ENCODE peak calls at places on chromosomes 13 and 19, in five cellular contexts. R is K562, C is HepG2, F is SK-N-SH, W is GM12878. E is an unnamed sample.

GRCh38 chr19:4042731-4043082 is 24.0 kb downstream of the ZBTB7A start:
- DNase-seq in W (no peak), C (no peak), F (no peak), R (no peak), E (no peak)

GRCh38 chr13:113769881-113770280 is 10.9 kb downstream of the TMEM255B start:
- DNase-seq in F (no peak), C (no peak), W (no peak), R (no peak), E (no peak)

GRCh38 chr19:32595491-32595890 is 14.5 kb downstream of the PDCD5 start:
- DNase-seq in R (no peak), W (no peak), C (no peak), F (no peak), E (no peak)

GRCh38 chr19:33462112-33462726 is 59.4 kb downstream of the PEPD start:
- DNase-seq in W (no peak), C (no peak), R (no peak), F (no peak), E (peak)

GRCh38 chr13:67101730-67102467 is 128.2 kb downstream of the PCDH9 start:
- DNase-seq in W (no peak), C (no peak), F (no peak), R (no peak), E (no peak)

GRCh38 chr13:83890358-83890757 is 8.1 kb upstream of the SLITRK1 start:
- DNase-seq in F (no peak), W (no peak), C (no peak), R (no peak), E (no peak)

GRCh38 chr19:53908106-53908932 is 759 bp upstream of the CACNG7 start:
- DNase-seq in F (peak), W (no peak), R (peak), C (no peak), E (peak)

GRCh38 chr13:110409581-110409992 is 102.5 kb downstream of the COL4A2 start:
- DNase-seq in R (no peak), W (no peak), C (no peak), F (no peak), E (no peak)

GRCh38 chr19:703651-704446 is 4.9 kb upstream of the PALM start:
- DNase-seq in F (peak), C (peak), W (no peak), R (peak), E (peak)

GRCh38 chr19:42528354-42529247 is at the start of gene CEACAM1:
- DNase-seq in F (no peak), R (no peak), C (peak), W (no peak), E (no peak)

GRCh38 chr19:16372065-16372915 is 47.7 kb downstream of the KLF2 start:
- DNase-seq in C (no peak), F (no peak), W (no peak), R (no peak), E (no peak)

GRCh38 chr13:30319703-30320102 is 12.4 kb upstream of the KATNAL1 start:
- DNase-seq in C (no peak), W (no peak), F (no peak), R (no peak), E (no peak)

GRCh38 chr13:101258071-101258470 is 158.2 kb downstream of the NALCN start:
- DNase-seq in W (peak), R (peak), C (peak), F (no peak), E (no peak)

GRCh38 chr19:18203863-18204393 is at the start of gene RAB3A:
- DNase-seq in F (peak), W (peak), R (peak), C (peak), E (peak)

GRCh38 chr13:113927661-113928581 is 46.0 kb downstream of the C13orf46 start:
- DNase-seq in R (no peak), W (no peak), C (no peak), F (no peak), E (no peak)

GRCh38 chr13:110346661-110347067 is 39.6 kb downstream of the COL4A2 start:
- DNase-seq in F (no peak), W (no peak), C (no peak), R (no peak), E (no peak)

GRCh38 chr13:40502236-40502635 is 164.2 kb downstream of the FOXO1 start:
- DNase-seq in W (no peak), F (no peak), R (no peak), C (no peak), E (no peak)

GRCh38 chr13:97012251-97013048 is 18.2 kb upstream of the OXGR1 start:
- DNase-seq in R (no peak), F (no peak), C (no peak), W (no peak), E (no peak)

GRCh38 chr13:52002361-52002760 is 8.9 kb downstream of the ATP7B start:
- DNase-seq in F (no peak), R (no peak), W (no peak), C (no peak), E (no peak)

GRCh38 chr19:290539-291521 is at the start of gene PLPP2:
- DNase-seq in W (no peak), C (no peak), F (peak), R (peak), E (no peak)

GRCh38 chr19:56869886-56870285 is 29.4 kb upstream of the PEG3 start:
- DNase-seq in W (no peak), R (no peak), C (no peak), F (no peak), E (no peak)

GRCh38 chr19:15010497-15011255 is 31.0 kb upstream of the SLC1A6 start:
- DNase-seq in R (no peak), C (no peak), F (no peak), W (no peak), E (no peak)

DNA sequence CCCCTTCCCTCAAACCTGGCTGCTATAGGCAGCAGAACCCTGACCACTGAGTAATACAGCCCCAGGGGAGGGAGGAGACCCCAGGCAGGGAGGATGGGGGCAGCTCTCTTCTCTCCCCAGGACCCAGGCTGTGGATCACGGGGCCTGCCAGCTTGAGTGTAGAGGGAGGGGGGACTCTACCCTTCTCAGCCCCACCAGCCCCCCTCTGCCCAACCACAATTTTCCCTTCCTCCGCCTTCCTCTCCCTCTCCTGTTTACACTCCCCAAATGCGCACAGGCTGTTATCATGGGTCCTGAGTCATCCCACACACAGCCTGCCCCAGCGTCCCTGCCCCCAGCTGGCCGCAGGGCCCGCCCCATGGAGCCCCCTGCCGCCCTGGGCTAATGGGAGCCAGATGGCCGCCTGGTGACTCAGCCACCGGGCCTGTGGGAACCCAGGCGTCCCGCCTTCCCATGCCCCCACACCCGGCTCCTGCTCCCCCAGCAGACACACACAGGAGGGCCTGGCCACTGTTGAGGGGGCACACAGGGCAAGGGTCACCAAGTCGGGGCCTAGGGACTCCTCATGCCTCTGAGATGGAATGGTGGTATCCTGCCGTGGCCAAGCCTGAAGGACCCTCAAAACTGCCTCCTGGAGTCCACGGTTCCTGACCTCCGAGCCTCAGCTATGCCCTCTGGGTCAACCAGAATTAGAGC is 13.6 kb downstream of the CCDC97 start:
- DNase-seq in R (peak), F (peak), W (no peak), C (peak), E (no peak)
- TF ChIP-seq FOXM1 in R (no peak), F (no peak), W (no peak), C (no peak), E (no peak)

GRCh38 chr19:2382530-2383222 is 22.6 kb downstream of the TMPRSS9 start:
- DNase-seq in R (no peak), F (no peak), W (no peak), C (no peak), E (no peak)
- TF ChIP-seq FOXM1 in R (peak), F (no peak), W (no peak), C (no peak), E (peak)

DNA sequence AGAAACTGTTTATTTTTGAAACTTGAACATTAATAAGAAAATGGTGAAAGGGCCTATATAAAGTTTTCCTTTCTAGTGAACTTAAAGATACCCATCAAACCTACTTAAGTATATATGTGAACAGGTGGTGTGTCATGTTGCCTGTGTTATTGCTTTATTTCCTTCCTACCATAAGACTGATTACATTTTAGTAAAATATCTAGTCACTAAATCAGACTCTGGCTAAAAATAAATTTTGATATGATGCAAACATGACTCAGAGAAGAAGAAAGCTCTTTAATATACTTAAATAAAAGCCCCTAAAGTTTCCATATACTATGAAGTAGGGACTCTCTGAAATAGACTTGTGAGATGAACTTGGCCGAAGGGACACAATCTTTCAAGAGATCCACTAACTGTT is 35.1 kb upstream of the FBXL3 start:
- DNase-seq in W (no peak), F (no peak), C (no peak), R (no peak), E (no peak)
- TF ChIP-seq FOXM1 in W (no peak), F (no peak), C (no peak), R (no peak), E (no peak)

GRCh38 chr13:111564657-111565056 is 244.2 kb downstream of the TEX29 start:
- DNase-seq in C (no peak), W (no peak), F (no peak), R (no peak), E (no peak)

GRCh38 chr13:111568290-111568689 is 247.8 kb downstream of the TEX29 start:
- DNase-seq in W (no peak), R (no peak), F (no peak), C (no peak), E (no peak)

GRCh38 chr13:111567637-111568036 is 247.2 kb downstream of the TEX29 start:
- DNase-seq in C (no peak), F (no peak), R (no peak), W (no peak), E (no peak)

GRCh38 chr13:111565400-111565799 is 245.0 kb downstream of the TEX29 start:
- DNase-seq in W (no peak), C (no peak), R (no peak), F (no peak), E (no peak)

GRCh38 chr13:111566567-111566966 is 246.1 kb downstream of the TEX29 start:
- DNase-seq in F (no peak), C (no peak), W (no peak), R (no peak), E (no peak)
- TF ChIP-seq FOXM1 in F (no peak), C (no peak), W (no peak), R (no peak), E (no peak)

DNA sequence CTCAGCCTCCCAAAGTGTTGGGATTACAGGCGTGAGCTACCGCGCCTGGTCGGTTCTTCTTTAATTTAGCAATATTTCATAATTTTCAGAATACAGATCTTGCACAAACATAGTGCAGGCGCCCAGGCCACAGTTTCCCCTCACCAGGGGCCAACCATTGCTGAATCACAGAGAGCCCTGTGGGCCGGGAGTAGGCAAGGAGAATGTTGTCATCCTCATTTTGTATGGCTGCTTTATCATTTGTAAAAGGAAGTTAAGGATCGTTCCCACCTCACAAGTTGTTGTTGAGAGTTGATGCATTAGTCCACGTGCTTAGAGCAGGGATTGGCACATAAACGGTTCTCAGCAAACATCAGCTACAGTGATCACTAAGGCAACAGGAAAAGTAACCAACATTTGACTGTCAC is 30.2 kb downstream of the MEIS3 start:
- DNase-seq in C (peak), F (no peak), W (no peak), R (no peak), E (no peak)
- TF ChIP-seq FOXM1 in C (no peak), F (no peak), W (no peak), R (no peak), E (no peak)

DNA sequence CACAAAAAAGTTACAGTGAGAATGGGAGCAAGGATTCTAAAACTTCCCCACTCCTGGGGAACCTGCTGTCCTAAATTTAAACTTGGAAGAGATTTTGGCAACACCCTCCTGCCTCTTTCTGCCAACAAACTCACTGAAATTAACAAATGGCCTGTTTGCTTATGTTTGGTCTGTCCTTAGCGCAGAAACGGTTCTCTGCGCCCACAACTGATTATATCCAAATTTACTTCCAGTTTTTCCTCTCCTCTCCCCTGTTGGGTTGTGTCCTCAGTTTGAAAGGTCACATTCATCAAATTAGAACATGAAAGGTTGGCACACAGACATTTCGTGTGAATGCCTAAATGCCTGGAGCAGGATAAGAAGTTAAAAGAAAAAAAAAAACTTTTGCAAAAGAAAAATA is 56.4 kb upstream of the MRI1 start:
- DNase-seq in F (no peak), R (no peak), C (no peak), W (no peak), E (no peak)
- TF ChIP-seq FOXM1 in F (no peak), R (no peak), C (no peak), W (no peak), E (no peak)

GRCh38 chr19:45151821-45152503 is 8.8 kb downstream of the NKPD1 start:
- DNase-seq in W (no peak), C (no peak), F (no peak), R (no peak), E (no peak)

GRCh38 chr19:45153339-45154063 is 7.3 kb downstream of the NKPD1 start:
- DNase-seq in F (peak), R (peak), W (no peak), C (no peak), E (peak)

GRCh38 chr19:45152504-45153338 is 8.1 kb downstream of the NKPD1 start:
- DNase-seq in W (no peak), F (peak), C (no peak), R (no peak), E (no peak)

GRCh38 chr19:45156231-45156630 is 4.6 kb downstream of the NKPD1 start:
- DNase-seq in C (no peak), W (no peak), R (no peak), F (no peak), E (no peak)

GRCh38 chr19:45154064-45154827 is 6.5 kb downstream of the NKPD1 start:
- DNase-seq in C (peak), F (no peak), W (no peak), R (peak), E (peak)
- TF ChIP-seq FOXM1 in C (no peak), F (no peak), W (no peak), R (no peak), E (no peak)

DNA sequence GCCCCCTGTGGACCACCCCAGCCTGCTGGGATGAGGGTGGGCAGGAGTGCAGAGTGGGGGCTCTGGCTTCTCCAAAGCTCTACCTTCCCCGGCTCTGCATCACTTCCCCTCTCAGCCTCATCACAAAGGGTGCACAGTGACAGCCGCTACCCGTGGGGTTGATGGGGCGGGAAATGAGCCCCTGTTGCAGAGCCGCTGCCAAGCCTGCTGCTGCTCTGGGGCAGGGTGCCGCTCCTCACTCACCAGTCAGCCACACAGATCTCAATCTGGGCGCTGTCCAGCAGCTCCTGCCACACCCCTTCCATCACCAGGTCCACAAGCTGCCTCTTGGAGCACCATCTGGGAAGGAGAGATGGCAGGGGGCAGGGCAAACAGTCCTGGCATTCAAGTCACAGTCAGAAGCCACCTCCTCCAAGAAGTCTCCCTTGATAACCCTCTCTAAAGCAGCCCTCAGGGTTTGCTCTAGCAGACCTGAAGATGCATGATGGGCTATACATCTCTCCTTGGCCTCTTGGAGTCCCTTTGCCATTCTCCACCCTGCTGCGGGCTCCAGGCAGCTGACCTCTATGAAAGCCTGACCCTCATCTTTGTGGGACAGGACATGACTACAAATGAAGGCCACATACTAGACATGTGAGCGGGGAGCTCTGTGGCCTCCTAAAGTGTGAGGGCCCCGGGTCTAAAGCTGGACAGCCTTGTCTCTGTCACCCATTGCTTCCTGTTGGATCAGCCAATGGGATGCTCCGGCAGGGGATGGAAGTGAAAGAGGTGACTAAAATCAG is 15.7 kb downstream of the MRPS12 start:
- DNase-seq in W (no peak), R (no peak), F (no peak), C (no peak), E (no peak)
- TF ChIP-seq FOXM1 in W (no peak), R (no peak), F (no peak), C (no peak), E (no peak)

DNA sequence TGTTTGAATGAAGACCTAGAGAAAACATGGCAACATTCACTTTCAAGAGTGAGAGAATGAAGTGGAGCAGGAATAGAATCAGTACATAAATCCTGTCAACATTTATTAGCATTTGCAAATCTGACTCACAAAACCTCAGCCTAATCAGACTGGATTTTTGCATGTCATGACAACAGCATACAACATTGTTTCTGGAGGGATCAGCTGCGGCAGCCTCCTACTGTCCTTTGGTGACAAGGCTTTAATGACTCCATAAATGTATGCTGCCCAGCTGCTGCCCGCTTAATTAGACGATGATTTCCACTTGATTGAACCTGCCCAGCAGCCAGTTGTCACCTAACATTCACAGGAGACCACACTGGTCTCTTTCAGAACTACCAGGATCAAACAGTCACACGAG is 9.4 kb downstream of the EBPL start:
- DNase-seq in W (no peak), C (no peak), F (no peak), R (no peak), E (no peak)
- TF ChIP-seq FOXM1 in W (no peak), C (no peak), F (no peak), R (no peak), E (no peak)

E was measured in HEK293T.